ENCODE peak calls at places on chromosomes 3 and 15, in seven cellular contexts. One of them, this sample, is unnamed.

GRCh38 chr15:40357246-40357645 is 773 bp upstream of the DISP2 start:
- DNase-seq in SK-N-SH: peak; percentile 47
- DNase-seq in H1: no peak
- DNase-seq in K562: no peak
- DNase-seq in GM12891: no peak
- DNase-seq in GM12878: no peak
- DNase-seq in HepG2: no peak
- DNase-seq in this sample: no peak

GRCh38 chr3:19947549-19948071 is 713 bp downstream of the RAB5A start:
- DNase-seq in SK-N-SH: peak; percentile 65
- DNase-seq in H1: peak; percentile 15
- DNase-seq in K562: peak; percentile 72
- DNase-seq in GM12891: peak; percentile 7
- DNase-seq in GM12878: no peak
- DNase-seq in HepG2: peak; percentile 42
- DNase-seq in this sample: peak; percentile 16

GRCh38 chr3:123307064-123307463 is 105.3 kb downstream of the SEC22A start:
- DNase-seq in SK-N-SH: no peak
- DNase-seq in H1: no peak
- DNase-seq in K562: no peak
- DNase-seq in GM12891: no peak
- DNase-seq in GM12878: no peak
- DNase-seq in HepG2: no peak
- DNase-seq in this sample: no peak

GRCh38 chr15:38440353-38441129 is 13.4 kb upstream of the FAM98B start:
- DNase-seq in SK-N-SH: peak; percentile 58
- DNase-seq in H1: peak; percentile 27
- DNase-seq in K562: peak; percentile 74
- DNase-seq in GM12891: no peak
- DNase-seq in GM12878: peak; percentile 44
- DNase-seq in HepG2: peak; percentile 75
- DNase-seq in this sample: no peak

GRCh38 chr3:107756649-107757048 is 233.9 kb downstream of the BBX start:
- DNase-seq in SK-N-SH: no peak
- DNase-seq in H1: no peak
- DNase-seq in K562: no peak
- DNase-seq in GM12891: no peak
- DNase-seq in GM12878: no peak
- DNase-seq in HepG2: no peak
- DNase-seq in this sample: no peak

GRCh38 chr3:192303235-192303634 is 424.1 kb downstream of the FGF12 start:
- DNase-seq in SK-N-SH: no peak
- DNase-seq in H1: no peak
- DNase-seq in K562: no peak
- DNase-seq in GM12891: no peak
- DNase-seq in GM12878: no peak
- DNase-seq in HepG2: no peak
- DNase-seq in this sample: no peak

GRCh38 chr15:57680021-57680420 is 26.5 kb upstream of the POLR2M start:
- DNase-seq in SK-N-SH: no peak
- DNase-seq in H1: no peak
- DNase-seq in K562: no peak
- DNase-seq in GM12891: no peak
- DNase-seq in GM12878: no peak
- DNase-seq in HepG2: no peak
- DNase-seq in this sample: no peak

GRCh38 chr3:13657660-13658435 is 108.9 kb downstream of the FBLN2 start:
- DNase-seq in SK-N-SH: peak; percentile 92
- DNase-seq in H1: no peak
- DNase-seq in K562: peak; percentile 86
- DNase-seq in GM12891: peak; percentile 92
- DNase-seq in GM12878: no peak
- DNase-seq in HepG2: no peak
- DNase-seq in this sample: peak; percentile 84

GRCh38 chr15:45091581-45091980 is 22.4 kb downstream of the DUOX2 start:
- DNase-seq in SK-N-SH: no peak
- DNase-seq in H1: no peak
- DNase-seq in K562: no peak
- DNase-seq in GM12891: no peak
- DNase-seq in GM12878: no peak
- DNase-seq in HepG2: no peak
- DNase-seq in this sample: no peak

GRCh38 chr15:66171891-66172290 is 81.7 kb downstream of the MEGF11 start:
- DNase-seq in SK-N-SH: no peak
- DNase-seq in H1: no peak
- DNase-seq in K562: no peak
- DNase-seq in GM12891: no peak
- DNase-seq in GM12878: no peak
- DNase-seq in HepG2: no peak
- DNase-seq in this sample: no peak

GRCh38 chr3:120506828-120507774 is 56.3 kb upstream of the FSTL1 start:
- DNase-seq in SK-N-SH: peak; percentile 34
- DNase-seq in H1: no peak
- DNase-seq in K562: peak; percentile 9
- DNase-seq in GM12891: peak; percentile 10
- DNase-seq in GM12878: no peak
- DNase-seq in HepG2: peak; percentile 32
- DNase-seq in this sample: no peak

GRCh38 chr3:16881896-16882645 is 2.7 kb upstream of the PLCL2 start:
- DNase-seq in SK-N-SH: no peak
- DNase-seq in H1: no peak
- DNase-seq in K562: no peak
- DNase-seq in GM12891: no peak
- DNase-seq in GM12878: no peak
- DNase-seq in HepG2: no peak
- DNase-seq in this sample: no peak

GRCh38 chr15:101201411-101202174 is 50.3 kb downstream of the CHSY1 start:
- DNase-seq in SK-N-SH: peak; percentile 75
- DNase-seq in H1: peak; percentile 41
- DNase-seq in K562: peak; percentile 29
- DNase-seq in GM12891: no peak
- DNase-seq in GM12878: no peak
- DNase-seq in HepG2: no peak
- DNase-seq in this sample: no peak

GRCh38 chr3:177776656-177777055 is 579.4 kb upstream of the TBL1XR1 start:
- DNase-seq in SK-N-SH: no peak
- DNase-seq in H1: no peak
- DNase-seq in K562: no peak
- DNase-seq in GM12891: no peak
- DNase-seq in GM12878: no peak
- DNase-seq in HepG2: peak; percentile 18
- DNase-seq in this sample: no peak

GRCh38 chr15:70195808-70196304 is 98.1 kb upstream of the TLE3 start:
- DNase-seq in SK-N-SH: peak; percentile 58
- DNase-seq in H1: no peak
- DNase-seq in K562: peak; percentile 43
- DNase-seq in GM12891: no peak
- DNase-seq in GM12878: no peak
- DNase-seq in HepG2: peak; percentile 67
- DNase-seq in this sample: no peak

GRCh38 chr3:41073190-41073589 is 126.1 kb upstream of the CTNNB1 start:
- DNase-seq in SK-N-SH: no peak
- DNase-seq in H1: no peak
- DNase-seq in K562: no peak
- DNase-seq in GM12891: no peak
- DNase-seq in GM12878: no peak
- DNase-seq in HepG2: no peak
- DNase-seq in this sample: no peak

GRCh38 chr15:89177633-89178306 is 43.6 kb downstream of the RLBP1 start:
- DNase-seq in SK-N-SH: peak; percentile 55
- DNase-seq in H1: no peak
- DNase-seq in K562: peak; percentile 58
- DNase-seq in GM12891: no peak
- DNase-seq in GM12878: peak; percentile 15
- DNase-seq in HepG2: peak; percentile 57
- DNase-seq in this sample: no peak

GRCh38 chr3:40623567-40623966 is 98.8 kb downstream of the ZNF621 start:
- DNase-seq in SK-N-SH: no peak
- DNase-seq in H1: no peak
- DNase-seq in K562: peak; percentile 28
- DNase-seq in GM12891: no peak
- DNase-seq in GM12878: peak; percentile 63
- DNase-seq in HepG2: no peak
- DNase-seq in this sample: no peak

DNA sequence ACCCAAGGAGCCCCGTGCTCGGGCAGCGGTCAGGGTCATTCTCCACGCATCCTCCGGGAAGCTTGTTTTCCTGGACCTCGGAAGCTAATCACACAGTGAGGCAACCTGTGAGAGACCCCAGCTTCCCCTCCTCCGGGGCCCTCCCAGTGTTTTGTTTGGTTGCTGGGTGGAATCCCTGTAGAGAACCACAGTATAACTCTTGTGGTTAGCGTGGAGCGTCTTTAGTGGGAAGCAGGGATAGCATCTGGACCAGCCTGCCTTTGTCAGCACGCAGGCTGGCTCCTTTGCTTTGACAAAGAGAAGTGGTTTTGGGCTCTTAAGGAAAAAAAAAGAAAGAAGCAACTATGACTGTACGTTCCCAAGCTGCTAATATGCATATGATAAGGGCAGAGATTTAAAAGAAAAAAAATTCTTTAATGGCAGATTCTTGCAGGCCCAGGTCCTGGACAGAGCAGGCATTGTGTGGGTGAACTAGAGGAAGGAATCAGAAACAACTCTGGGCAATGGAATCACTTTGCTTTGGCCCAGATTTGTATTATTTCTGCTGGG is 340.8 kb upstream of the CTDSPL start:
- DNase-seq in SK-N-SH: peak; percentile 42
- DNase-seq in H1: no peak
- DNase-seq in K562: no peak
- DNase-seq in GM12891: no peak
- DNase-seq in GM12878: no peak
- DNase-seq in HepG2: no peak
- DNase-seq in this sample: no peak
- TF ChIP-seq TAF1 in SK-N-SH: no peak
- TF ChIP-seq TAF1 in H1: no peak
- TF ChIP-seq TAF1 in K562: no peak
- TF ChIP-seq TAF1 in GM12891: no peak
- TF ChIP-seq TAF1 in GM12878: no peak
- TF ChIP-seq TAF1 in HepG2: no peak
- TF ChIP-seq TAF1 in this sample: no peak

DNA sequence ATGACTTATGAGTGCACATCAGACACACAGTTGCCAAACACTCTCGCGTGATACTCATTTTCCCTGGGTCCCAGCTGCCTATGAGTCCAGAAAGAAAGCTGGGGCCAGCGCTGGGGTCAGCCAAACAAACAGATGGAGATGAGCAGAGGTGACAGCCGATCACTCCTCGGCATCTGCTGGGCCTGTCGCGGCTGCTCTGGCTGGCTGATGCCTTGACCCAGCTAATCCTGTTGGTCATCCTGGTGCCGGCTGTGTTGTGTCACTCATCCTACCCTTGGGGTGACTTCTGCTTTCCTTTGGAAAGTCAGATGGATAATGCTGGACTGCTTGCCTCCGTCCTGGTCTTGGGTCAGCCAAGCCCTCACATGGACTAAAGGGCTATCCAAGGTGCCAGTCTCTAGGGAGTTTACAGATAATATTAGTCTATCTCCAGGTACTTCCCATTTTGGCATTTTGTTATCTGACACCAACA is 105.3 kb upstream of the PDZRN3 start:
- DNase-seq in SK-N-SH: no peak
- DNase-seq in H1: no peak
- DNase-seq in K562: no peak
- DNase-seq in GM12891: no peak
- DNase-seq in GM12878: no peak
- DNase-seq in HepG2: no peak
- DNase-seq in this sample: no peak
- TF ChIP-seq POLR2AphosphoS5 in SK-N-SH: no peak
- TF ChIP-seq POLR2AphosphoS5 in H1: no peak
- TF ChIP-seq POLR2AphosphoS5 in K562: no peak
- TF ChIP-seq POLR2AphosphoS5 in GM12891: no peak
- TF ChIP-seq POLR2AphosphoS5 in GM12878: no peak
- TF ChIP-seq POLR2AphosphoS5 in HepG2: no peak
- TF ChIP-seq POLR2AphosphoS5 in this sample: no peak

GRCh38 chr3:45772341-45773035 is 23.8 kb downstream of the SLC6A20 start:
- DNase-seq in SK-N-SH: no peak
- DNase-seq in H1: no peak
- DNase-seq in K562: no peak
- DNase-seq in GM12891: no peak
- DNase-seq in GM12878: no peak
- DNase-seq in HepG2: no peak
- DNase-seq in this sample: no peak

GRCh38 chr3:45773044-45773443 is 23.3 kb downstream of the SLC6A20 start:
- DNase-seq in SK-N-SH: no peak
- DNase-seq in H1: no peak
- DNase-seq in K562: no peak
- DNase-seq in GM12891: no peak
- DNase-seq in GM12878: no peak
- DNase-seq in HepG2: no peak
- DNase-seq in this sample: no peak

GRCh38 chr3:45773714-45774449 is 22.5 kb downstream of the SLC6A20 start:
- DNase-seq in SK-N-SH: no peak
- DNase-seq in H1: no peak
- DNase-seq in K562: no peak
- DNase-seq in GM12891: no peak
- DNase-seq in GM12878: no peak
- DNase-seq in HepG2: no peak
- DNase-seq in this sample: no peak

GRCh38 chr3:45771166-45771775 is 25.1 kb downstream of the SLC6A20 start:
- DNase-seq in SK-N-SH: no peak
- DNase-seq in H1: no peak
- DNase-seq in K562: no peak
- DNase-seq in GM12891: no peak
- DNase-seq in GM12878: no peak
- DNase-seq in HepG2: no peak
- DNase-seq in this sample: no peak

GRCh38 chr3:45771831-45772230 is 24.5 kb downstream of the SLC6A20 start:
- DNase-seq in SK-N-SH: no peak
- DNase-seq in H1: no peak
- DNase-seq in K562: no peak
- DNase-seq in GM12891: no peak
- DNase-seq in GM12878: no peak
- DNase-seq in HepG2: no peak
- DNase-seq in this sample: no peak
- TF ChIP-seq TAF1 in SK-N-SH: no peak
- TF ChIP-seq TAF1 in H1: no peak
- TF ChIP-seq TAF1 in K562: no peak
- TF ChIP-seq TAF1 in GM12891: no peak
- TF ChIP-seq TAF1 in GM12878: no peak
- TF ChIP-seq TAF1 in HepG2: no peak
- TF ChIP-seq TAF1 in this sample: no peak

DNA sequence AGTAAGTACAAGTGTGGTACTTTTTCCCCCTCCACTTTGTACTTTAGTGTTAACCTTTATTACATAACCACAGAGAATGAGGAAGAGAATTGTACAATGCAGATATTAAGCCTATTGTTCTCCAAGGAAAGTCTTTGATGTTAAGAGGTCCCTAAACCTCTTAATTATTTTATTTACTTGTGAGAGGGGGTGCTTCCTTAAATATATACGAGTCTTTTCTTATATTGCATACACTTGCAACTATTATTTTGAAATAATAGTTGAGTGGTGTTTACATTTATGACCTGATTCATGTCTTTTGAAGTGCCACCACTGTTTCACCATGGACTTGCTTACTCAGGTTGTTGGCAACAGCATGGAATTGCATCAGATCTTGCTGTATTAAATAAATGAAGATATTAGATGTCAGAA is 10.1 kb downstream of the USP3 start:
- DNase-seq in SK-N-SH: no peak
- DNase-seq in H1: no peak
- DNase-seq in K562: no peak
- DNase-seq in GM12891: no peak
- DNase-seq in GM12878: no peak
- DNase-seq in HepG2: peak; percentile 76
- DNase-seq in this sample: no peak
- TF ChIP-seq POLR2AphosphoS5 in SK-N-SH: no peak
- TF ChIP-seq POLR2AphosphoS5 in H1: no peak
- TF ChIP-seq POLR2AphosphoS5 in K562: no peak
- TF ChIP-seq POLR2AphosphoS5 in GM12891: no peak
- TF ChIP-seq POLR2AphosphoS5 in GM12878: no peak
- TF ChIP-seq POLR2AphosphoS5 in HepG2: no peak
- TF ChIP-seq POLR2AphosphoS5 in this sample: no peak

This sample was measured in GM12892.